ENCODE peak calls at places on chromosome 7, in seven cellular contexts. J, V, Y, L, F, D and Q are unnamed samples. For H3K4me1, the result is how much of the 10 kb centered on the place peaks cover.

GRCh38 chr7:127770870-127771269 is 118.9 kb downstream of the SND1 start:
- DNase-seq in D (no peak), F (no peak), V (no peak), J (no peak), L (no peak), Y (no peak), Q (no peak)

GRCh38 chr7:154744226-154744860 is 258.6 kb downstream of the PAXIP1 start:
- DNase-seq in Y (peak), D (no peak), F (peak), L (peak), V (no peak), J (no peak), Q (no peak)

GRCh38 chr7:40469481-40469880 is 334.7 kb downstream of the SUGCT start:
- DNase-seq in L (no peak), D (no peak), V (no peak), Y (no peak), F (no peak), J (peak), Q (no peak)

GRCh38 chr7:91940171-91940570 is 491 bp upstream of the AKAP9 start:
- DNase-seq in L (no peak), F (peak), D (peak), Y (peak), V (no peak), J (peak), Q (no peak)

GRCh38 chr7:78912781-78913180 is 540.7 kb downstream of the MAGI2 start:
- DNase-seq in Y (no peak), V (no peak), F (no peak), D (no peak), J (no peak), L (no peak), Q (no peak)

GRCh38 chr7:14507617-14508016 is 394.9 kb downstream of the DGKB start:
- DNase-seq in Y (no peak), V (no peak), D (no peak), F (no peak), L (no peak), J (no peak), Q (peak)

GRCh38 chr7:120052884-120053382 is 220.0 kb upstream of the KCND2 start:
- DNase-seq in Y (no peak), F (no peak), V (no peak), J (peak), L (no peak), D (no peak), Q (no peak)

GRCh38 chr7:79320741-79321473 is 132.6 kb downstream of the MAGI2 start:
- DNase-seq in L (no peak), Y (no peak), V (no peak), D (no peak), F (no peak), J (no peak), Q (no peak)

GRCh38 chr7:80027616-80028173 is 106.9 kb upstream of the GNAI1 start:
- DNase-seq in F (peak), D (no peak), Y (no peak), J (no peak), V (no peak), L (no peak), Q (no peak)

GRCh38 chr7:155398944-155399343 is 59.0 kb upstream of the EN2 start:
- DNase-seq in J (no peak), F (no peak), L (no peak), Y (no peak), D (no peak), V (no peak), Q (no peak)

GRCh38 chr7:71865169-71865568 is 547.0 kb downstream of the CALN1 start:
- DNase-seq in Y (no peak), V (no peak), J (no peak), L (no peak), D (no peak), F (no peak), Q (no peak)

GRCh38 chr7:70135656-70136055 is 537.4 kb downstream of the AUTS2 start:
- DNase-seq in F (no peak), L (no peak), J (no peak), Y (no peak), D (no peak), V (no peak), Q (no peak)

GRCh38 chr7:141012696-141013344 is 1.9 kb downstream of the MRPS33 start:
- DNase-seq in J (no peak), D (no peak), L (no peak), Y (no peak), F (no peak), V (no peak), Q (no peak)

GRCh38 chr7:4171029-4171786 is 510.9 kb upstream of the FOXK1 start:
- DNase-seq in Y (no peak), F (no peak), J (no peak), D (no peak), V (no peak), L (no peak), Q (no peak)

GRCh38 chr7:131072505-131073091 is 255.1 kb upstream of the MKLN1 start:
- DNase-seq in Y (peak), V (no peak), L (no peak), D (no peak), J (no peak), F (no peak), Q (no peak)

GRCh38 chr7:73742338-73742752 is 3.7 kb upstream of the ABHD11 start:
- DNase-seq in F (no peak), Y (peak), D (no peak), L (no peak), V (peak), J (no peak), Q (no peak)

GRCh38 chr7:17447728-17448478 is 149.5 kb downstream of the AHR start:
- DNase-seq in V (no peak), J (no peak), L (no peak), D (no peak), Y (no peak), F (no peak), Q (no peak)

GRCh38 chr7:98354511-98355249 is 46.2 kb downstream of the BAIAP2L1 start:
- DNase-seq in V (peak), L (peak), F (peak), Y (no peak), J (no peak), D (no peak), Q (peak)

GRCh38 chr7:28106316-28106957 is 74.2 kb downstream of the JAZF1 start:
- DNase-seq in V (no peak), J (no peak), Y (no peak), L (no peak), D (no peak), F (no peak), Q (peak)

GRCh38 chr7:151930695-151931094 is 25.6 kb upstream of the GALNTL5 start:
- DNase-seq in Y (no peak), L (no peak), D (no peak), J (no peak), F (no peak), V (no peak), Q (no peak)

GRCh38 chr7:4683043-4683883 is 1.2 kb downstream of the FOXK1 start:
- DNase-seq in Y (no peak), L (peak), F (peak), D (peak), J (peak), V (peak), Q (peak)

DNA sequence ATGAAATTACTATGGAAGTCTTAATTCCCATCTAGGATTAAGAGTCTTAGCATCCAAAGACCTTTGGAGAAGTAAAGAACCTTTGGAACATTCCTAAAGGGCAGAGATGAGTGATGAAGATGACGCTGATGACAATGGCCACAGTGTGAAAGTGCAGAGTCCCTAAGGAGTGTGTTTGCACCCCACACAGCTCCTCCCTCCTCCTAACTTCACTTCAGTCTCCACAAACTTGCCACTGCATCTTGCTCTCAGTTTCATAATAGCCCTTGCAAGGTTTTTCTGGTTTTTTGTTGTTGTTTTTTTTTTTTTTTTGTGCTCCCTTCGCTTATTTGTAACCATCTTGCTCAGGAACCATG is 117.5 kb upstream of the ANLN start:
- DNase-seq in Y (no peak), V (no peak), F (no peak), D (no peak), J (no peak), L (no peak), Q (no peak)
- H3K27ac ChIP-seq in Y (no peak), V (no peak), F (no peak), D (no peak), J (no peak), L (no peak), Q (no peak)

GRCh38 chr7:46658281-46658680 is 737.2 kb upstream of the IGFBP3 start:
- DNase-seq in F (no peak), J (no peak), L (no peak), V (no peak), Y (no peak), D (no peak), Q (no peak)
- H3K4me1 ChIP-seq in F (under half), J (under half), L (under half), V (under half), Y (under half), D (under half), Q (under half)

GRCh38 chr7:100017875-100018274 is 2.5 kb downstream of the ZKSCAN1 start:
- DNase-seq in J (no peak), Y (no peak), D (no peak), F (no peak), L (no peak), V (no peak), Q (no peak)
- H3K27ac ChIP-seq in J (no peak), Y (no peak), D (no peak), F (no peak), L (no peak), V (no peak), Q (no peak)

DNA sequence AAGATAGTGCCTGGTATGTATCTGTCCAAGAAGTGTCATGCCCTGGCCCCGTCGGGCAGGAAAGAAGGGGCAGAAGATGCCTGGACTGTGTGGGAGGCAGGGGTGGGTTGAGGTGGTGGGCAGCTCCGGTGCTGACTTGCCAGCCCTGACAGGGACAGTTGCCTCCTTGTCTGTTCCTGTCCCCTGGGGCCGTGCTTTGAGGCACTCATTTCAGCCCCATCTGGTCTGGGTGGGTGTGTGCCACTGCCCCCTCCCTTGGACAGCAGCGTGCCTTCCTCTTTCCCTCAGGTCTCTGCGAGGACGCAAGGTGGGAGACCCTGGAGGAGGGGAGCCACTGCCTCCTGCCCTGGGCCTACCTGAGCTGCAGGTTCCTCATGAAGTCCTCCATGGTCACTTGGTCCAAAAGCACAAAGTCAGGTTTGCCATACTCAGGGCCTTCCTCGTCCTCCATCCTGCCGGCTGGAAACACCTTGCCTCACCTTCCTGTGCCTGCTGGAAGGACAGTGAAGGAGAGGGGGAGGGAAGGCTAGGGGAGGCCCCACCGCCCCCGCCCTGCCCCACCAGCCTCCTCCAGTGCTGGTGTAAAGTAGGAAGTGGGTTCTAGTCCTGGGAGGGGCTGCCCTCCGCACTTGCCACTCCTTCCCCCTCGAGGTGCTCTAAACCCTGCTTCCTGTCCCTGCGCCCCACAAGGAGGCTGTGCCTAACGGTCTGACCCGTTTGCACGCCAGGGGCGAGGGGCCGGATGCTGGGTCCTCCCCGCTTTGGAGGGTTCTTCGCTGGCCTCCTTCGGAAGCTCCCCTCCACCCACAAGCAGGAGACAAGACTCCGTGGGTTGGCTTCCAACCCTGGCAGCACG is at the start of gene MYO1G:
- DNase-seq in Y (no peak), D (peak), J (no peak), V (peak), F (peak), L (peak), Q (peak)
- H3K4me1 ChIP-seq in Y (under half), D (half or more), J (under half), V (half or more), F (under half), L (half or more), Q (under half)

GRCh38 chr7:90224204-90224603 is 12.7 kb downstream of the STEAP2 start:
- DNase-seq in L (no peak), D (no peak), V (no peak), F (no peak), Y (peak), J (no peak), Q (no peak)

GRCh38 chr7:90225601-90226000 is 14.1 kb downstream of the STEAP2 start:
- DNase-seq in J (no peak), Y (no peak), D (no peak), L (no peak), F (no peak), V (no peak), Q (no peak)

GRCh38 chr7:90225181-90225580 is 13.6 kb downstream of the STEAP2 start:
- DNase-seq in L (no peak), Y (no peak), D (no peak), F (no peak), V (no peak), J (no peak), Q (no peak)

GRCh38 chr7:90222390-90222789 is 10.8 kb downstream of the STEAP2 start:
- DNase-seq in F (no peak), V (no peak), Y (no peak), D (no peak), L (no peak), J (no peak), Q (no peak)

DNA sequence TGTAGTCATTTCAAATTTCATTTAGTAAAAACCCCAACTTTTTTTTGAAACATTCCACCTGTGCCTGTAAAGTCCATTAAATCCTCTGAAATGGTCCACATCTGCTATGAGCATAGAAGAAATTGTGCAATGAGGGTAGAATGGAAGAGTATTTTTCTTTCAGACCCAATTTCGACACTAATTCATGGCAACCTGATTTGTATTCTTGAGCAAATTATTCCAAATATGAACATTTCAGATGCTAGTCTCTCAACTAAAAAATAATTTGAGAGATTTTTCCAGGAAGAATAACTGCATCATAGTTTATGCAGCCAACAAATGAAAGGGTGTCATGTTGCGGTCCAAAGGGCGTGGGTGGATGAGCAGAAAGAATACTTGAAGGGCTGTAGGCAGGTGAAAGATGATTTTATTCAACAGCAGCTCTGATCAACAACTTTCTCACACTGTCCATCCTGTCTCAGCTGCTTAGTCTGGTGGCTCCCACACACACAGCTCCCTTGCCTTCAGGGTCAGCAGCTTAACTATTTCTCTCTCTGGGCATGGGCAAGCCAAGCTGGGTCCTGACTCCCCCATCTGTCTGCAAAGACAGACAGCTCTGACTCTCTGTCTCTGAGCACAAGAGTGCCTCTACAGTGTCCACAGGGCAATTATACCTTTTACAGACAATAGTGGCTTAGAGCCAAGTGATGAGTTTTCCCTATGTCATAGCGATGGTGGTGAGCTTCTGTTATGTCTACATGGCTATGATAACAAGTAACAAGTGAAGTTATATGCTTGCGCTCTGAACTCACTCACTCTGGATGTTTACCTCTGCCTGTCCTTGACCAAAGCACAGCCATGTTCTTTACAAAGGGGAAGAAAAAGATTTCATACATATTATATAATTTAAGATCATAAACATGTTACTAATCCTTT is 11.5 kb downstream of the STEAP2 start:
- DNase-seq in V (no peak), Y (peak), D (no peak), F (no peak), J (peak), L (no peak), Q (no peak)
- H3K27ac ChIP-seq in V (no peak), Y (no peak), D (no peak), F (no peak), J (no peak), L (no peak), Q (no peak)

GRCh38 chr7:117808273-117808868 is 64.9 kb downstream of the CTTNBP2 start:
- DNase-seq in V (no peak), Y (peak), D (no peak), J (peak), F (peak), L (no peak), Q (peak)
- H3K4me1 ChIP-seq in V (under half), Y (under half), D (under half), J (under half), F (under half), L (under half), Q (under half)

DNA sequence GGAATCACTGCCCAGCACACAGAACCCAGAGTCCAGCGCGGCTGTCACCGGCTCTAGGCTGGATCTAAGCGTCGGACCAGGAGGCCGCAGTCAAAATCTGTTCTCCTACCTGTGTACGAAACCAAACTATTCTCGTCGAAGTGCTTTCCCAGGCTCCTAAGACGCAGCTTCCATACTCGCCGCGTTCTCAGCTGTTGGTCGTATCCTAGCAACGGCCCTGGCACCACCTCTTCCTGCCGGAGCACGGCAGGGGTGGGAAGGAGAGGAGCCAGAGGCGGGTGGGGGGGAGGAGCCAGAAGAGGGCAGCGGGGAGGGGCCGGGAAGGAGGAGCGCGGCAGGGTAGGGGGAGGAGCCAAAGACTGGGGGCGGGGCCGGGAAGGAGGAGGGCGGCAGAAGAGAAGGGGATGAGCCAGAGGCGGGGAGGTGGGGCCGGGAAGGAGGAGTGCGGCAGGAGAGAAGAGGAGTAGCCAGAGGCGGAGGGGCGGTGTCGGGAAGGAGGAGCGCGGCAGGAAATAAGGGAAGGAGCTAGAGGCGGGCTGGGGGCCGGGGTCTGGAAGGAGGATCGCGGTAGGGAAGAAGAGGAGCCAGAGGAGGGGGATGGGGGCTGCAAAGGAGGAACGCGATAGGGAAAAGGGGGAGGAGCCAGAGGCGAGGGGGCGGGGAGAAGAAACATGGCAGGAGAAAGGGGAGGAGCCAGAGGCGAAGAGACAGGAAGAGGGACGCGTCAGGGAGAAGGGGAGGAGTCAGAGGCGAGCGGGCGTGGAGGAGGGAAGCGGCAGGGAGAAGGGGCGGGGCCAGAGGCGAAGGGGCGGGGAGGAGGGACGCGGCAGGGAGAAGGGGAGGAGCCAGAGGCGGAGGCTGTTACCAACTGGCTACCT is at the start of gene IQUB:
- DNase-seq in D (peak), J (peak), L (peak), F (peak), V (peak), Y (peak), Q (peak)
- H3K27ac ChIP-seq in D (peak), J (peak), L (peak), F (peak), V (peak), Y (no peak), Q (peak)

DNA sequence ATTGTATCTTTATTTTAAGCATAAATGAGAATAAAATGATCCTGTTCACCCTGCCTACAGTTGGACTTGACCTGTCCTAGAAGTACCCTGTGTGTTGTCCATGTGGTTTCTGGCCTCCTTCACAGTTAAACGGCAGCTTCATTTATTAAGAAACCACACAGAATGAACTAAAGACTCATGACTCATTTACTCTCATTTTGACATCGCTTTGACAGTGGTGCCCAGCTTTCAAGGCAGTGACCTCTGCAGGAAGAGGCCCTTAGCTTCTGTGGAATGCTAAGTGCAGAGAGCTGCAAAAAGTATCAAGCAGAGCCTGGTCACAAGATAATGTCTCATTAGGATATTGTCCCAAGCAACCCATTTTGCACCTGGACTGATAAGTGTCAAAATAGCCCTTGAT is 93.4 kb downstream of the AVL9 start:
- DNase-seq in L (no peak), F (no peak), D (no peak), Y (no peak), J (no peak), V (no peak), Q (no peak)
- H3K4me1 ChIP-seq in L (under half), F (under half), D (under half), Y (under half), J (under half), V (under half), Q (under half)

GRCh38 chr7:101934618-101935017 is 117.2 kb downstream of the CUX1 start:
- DNase-seq in J (no peak), Y (no peak), D (no peak), L (no peak), V (no peak), F (peak), Q (no peak)

GRCh38 chr7:101938115-101938514 is 120.7 kb downstream of the CUX1 start:
- DNase-seq in F (no peak), Y (no peak), J (no peak), D (no peak), V (no peak), L (no peak), Q (no peak)

GRCh38 chr7:101935521-101936141 is 118.2 kb downstream of the CUX1 start:
- DNase-seq in J (no peak), V (no peak), F (peak), D (no peak), L (no peak), Y (no peak), Q (peak)

GRCh38 chr7:101936612-101937231 is 119.3 kb downstream of the CUX1 start:
- DNase-seq in V (no peak), J (peak), F (peak), Y (peak), L (peak), D (no peak), Q (peak)

DNA sequence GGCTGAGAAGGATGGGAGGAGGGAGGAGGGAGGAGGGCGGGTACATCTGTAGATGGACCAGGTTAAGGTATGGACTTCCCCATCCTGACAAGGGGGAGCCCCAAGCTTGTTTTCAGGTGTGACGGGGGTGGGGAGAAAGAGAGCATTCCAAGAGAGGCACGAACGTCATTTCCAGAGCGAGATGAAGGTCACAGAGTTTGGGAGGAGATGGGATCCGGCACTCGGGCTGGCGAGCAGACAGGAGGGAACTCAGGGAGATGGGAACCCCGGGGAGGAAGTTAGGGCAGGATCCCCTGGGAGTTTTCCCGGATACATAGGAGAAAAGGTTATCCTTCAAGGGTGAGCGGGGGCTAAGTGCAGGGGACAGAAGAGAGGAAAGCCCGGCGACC is 118.8 kb downstream of the CUX1 start:
- DNase-seq in V (no peak), J (no peak), F (no peak), D (no peak), Y (no peak), L (no peak), Q (no peak)
- H3K27ac ChIP-seq in V (peak), J (peak), F (peak), D (no peak), Y (no peak), L (no peak), Q (peak)